ENCODE peak calls at places on chromosomes 12 and 14, in six cellular contexts. P, E, W, K, Y and L are unnamed samples. For H3K4me1, the result is how much of the 10 kb centered on the place peaks cover.

GRCh38 chr14:102125546-102125945 is 14.2 kb upstream of the WDR20 start:
- DNase-seq in P (no peak), Y (no peak), K (no peak), W (no peak), E (no peak), L (no peak)

GRCh38 chr14:77681196-77682157 is 26.3 kb downstream of the ALKBH1 start:
- DNase-seq in K (no peak), E (no peak), W (no peak), P (peak), Y (no peak), L (peak)

GRCh38 chr12:113933201-113933786 is 32.8 kb downstream of the RBM19 start:
- DNase-seq in W (peak), Y (peak), P (peak), E (peak), K (no peak), L (no peak)

GRCh38 chr12:12467701-12468218 is 94.9 kb downstream of the DUSP16 start:
- DNase-seq in E (no peak), Y (no peak), P (peak), W (peak), K (peak), L (no peak)

GRCh38 chr14:101395779-101396178 is 165.5 kb upstream of the DIO3 start:
- DNase-seq in E (no peak), P (no peak), W (no peak), Y (no peak), K (no peak), L (no peak)

GRCh38 chr12:118986043-118986442 is 4.7 kb downstream of the SRRM4 start:
- DNase-seq in K (no peak), W (no peak), P (no peak), Y (no peak), E (no peak), L (no peak)

GRCh38 chr14:79278286-79278797 is 933.0 kb downstream of the DIO2 start:
- DNase-seq in Y (no peak), E (no peak), P (no peak), W (no peak), K (no peak), L (peak)

GRCh38 chr12:59040651-59041050 is 120.3 kb upstream of the LRIG3 start:
- DNase-seq in K (no peak), E (no peak), P (peak), Y (no peak), W (no peak), L (no peak)

GRCh38 chr12:107145397-107145796 is 52.0 kb upstream of the CRY1 start:
- DNase-seq in P (peak), E (no peak), W (no peak), Y (no peak), K (no peak), L (no peak)

GRCh38 chr12:104930388-104931326 is 27.4 kb downstream of the SLC41A2 start:
- DNase-seq in Y (no peak), P (peak), E (no peak), K (no peak), W (no peak), L (no peak)

GRCh38 chr12:53499261-53500118 is at the start of gene MAP3K12:
- DNase-seq in K (peak), Y (peak), E (no peak), W (peak), P (peak), L (peak)

GRCh38 chr14:28975084-28975483 is 208.5 kb downstream of the FOXG1 start:
- DNase-seq in W (no peak), P (no peak), E (no peak), K (no peak), Y (no peak), L (no peak)

GRCh38 chr14:58060077-58060476 is 91.9 kb downstream of the ARMH4 start:
- DNase-seq in K (no peak), W (no peak), P (no peak), E (no peak), Y (no peak), L (no peak)

GRCh38 chr12:97131220-97131981 is 224.3 kb downstream of the NEDD1 start:
- DNase-seq in K (no peak), W (no peak), P (no peak), E (no peak), Y (no peak), L (no peak)

GRCh38 chr12:83031301-83031700 is 344.6 kb downstream of the TMTC2 start:
- DNase-seq in Y (no peak), K (no peak), P (no peak), E (no peak), W (no peak), L (no peak)

GRCh38 chr14:89507926-89508460 is 91.0 kb upstream of the FOXN3 start:
- DNase-seq in W (no peak), K (no peak), Y (no peak), E (no peak), P (peak), L (no peak)

GRCh38 chr14:53640695-53641094 is 315.9 kb downstream of the BMP4 start:
- DNase-seq in E (no peak), P (peak), Y (no peak), K (no peak), W (no peak), L (no peak)

DNA sequence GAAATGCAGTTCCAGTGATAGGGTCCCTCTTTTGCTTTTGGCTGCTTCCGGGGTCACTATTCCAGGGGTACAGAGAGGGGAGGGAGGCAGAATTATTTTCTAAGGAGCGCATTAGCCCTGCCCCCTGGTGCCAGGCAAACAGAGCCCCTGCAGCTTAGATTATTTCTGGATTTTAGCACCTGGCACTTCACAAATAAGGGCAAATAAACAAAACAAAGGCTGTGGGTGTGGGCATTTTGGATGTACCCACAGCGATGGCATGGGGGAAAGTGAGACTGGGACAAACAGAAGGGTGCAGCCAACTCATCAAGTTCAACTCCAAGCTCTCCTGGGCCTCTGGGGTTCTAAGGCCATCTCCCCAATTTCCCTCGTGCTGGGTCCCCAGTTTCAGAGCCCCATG is 20.3 kb downstream of the ASB2 start:
- DNase-seq in E (no peak), K (no peak), Y (no peak), W (no peak), P (no peak), L (no peak)
- H3K4me3 ChIP-seq in E (no peak), K (no peak), Y (no peak), W (no peak), P (no peak), L (no peak)

GRCh38 chr14:51926449-51926848 is 62.9 kb upstream of the RTRAF start:
- DNase-seq in P (no peak), K (no peak), W (no peak), E (no peak), Y (peak), L (no peak)
- H3K4me1 ChIP-seq in P (under half), K (under half), W (under half), E (under half), Y (under half), L (under half)

GRCh38 chr12:43113153-43113552 is 438.9 kb downstream of the ADAMTS20 start:
- DNase-seq in Y (no peak), P (no peak), E (no peak), K (no peak), W (no peak), L (no peak)
- TF ChIP-seq CTCF in Y (no peak), P (no peak), E (no peak), K (no peak), W (no peak), L (no peak)

DNA sequence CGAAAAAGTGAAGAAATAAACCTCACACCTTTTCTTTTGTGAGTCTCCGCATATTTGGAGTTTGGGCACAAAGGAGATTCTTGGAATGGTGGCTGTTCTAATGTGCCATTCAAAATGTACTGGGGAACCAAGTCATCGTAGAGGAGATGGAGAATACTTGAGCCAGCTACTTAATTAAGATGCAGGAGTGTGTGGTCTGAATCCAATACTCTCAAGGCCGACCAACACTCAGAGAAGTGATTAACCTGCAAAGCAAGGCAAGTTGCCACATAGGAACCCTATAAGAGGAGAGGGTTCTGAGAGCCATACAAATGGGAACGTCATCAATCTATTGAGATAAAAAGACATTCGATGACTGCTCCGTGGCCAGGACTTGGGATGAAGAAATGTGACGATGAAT is 446.7 kb downstream of the GLT1D1 start:
- DNase-seq in W (no peak), P (no peak), Y (no peak), E (no peak), K (no peak), L (no peak)
- H3K4me3 ChIP-seq in W (no peak), P (no peak), Y (no peak), E (no peak), K (no peak), L (no peak)

GRCh38 chr12:57609781-57610552 is 1.3 kb upstream of the ARHGEF25 start:
- DNase-seq in W (peak), Y (peak), K (no peak), E (no peak), P (no peak), L (no peak)
- H3K4me1 ChIP-seq in W (under half), Y (under half), K (under half), E (half or more), P (under half), L (under half)

DNA sequence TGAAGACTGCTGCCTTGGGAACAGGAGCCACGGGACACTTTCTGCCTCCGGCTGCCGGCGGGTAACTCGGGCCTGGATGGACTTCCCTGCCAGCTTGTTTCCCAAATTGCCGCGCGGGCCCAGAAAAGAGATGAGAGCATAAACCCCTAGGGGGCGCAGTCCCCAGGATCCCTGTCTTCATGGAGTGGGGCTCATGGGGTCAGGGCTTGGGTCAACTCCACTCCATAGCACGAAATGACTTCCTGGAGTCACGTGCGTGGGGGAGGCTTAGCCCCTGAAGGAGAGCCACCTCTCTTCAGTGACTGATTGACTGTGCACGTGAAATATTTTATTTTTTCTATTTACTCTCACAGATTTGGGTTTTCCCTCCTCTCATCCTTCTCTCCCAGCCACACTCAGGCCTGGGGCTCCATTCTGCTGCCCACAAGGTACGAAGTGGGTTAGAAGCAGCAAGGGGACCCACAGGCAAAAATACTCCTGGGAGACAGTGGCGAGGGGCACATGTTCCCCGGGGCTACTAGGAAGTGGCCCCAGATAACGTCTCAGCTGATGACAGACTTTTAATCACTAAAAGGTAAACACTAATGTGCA is 10.0 kb downstream of the PGF start:
- DNase-seq in W (no peak), Y (peak), E (no peak), K (no peak), P (no peak), L (no peak)
- TF ChIP-seq CTCF in W (no peak), Y (peak), E (peak), K (peak), P (peak), L (peak)

DNA sequence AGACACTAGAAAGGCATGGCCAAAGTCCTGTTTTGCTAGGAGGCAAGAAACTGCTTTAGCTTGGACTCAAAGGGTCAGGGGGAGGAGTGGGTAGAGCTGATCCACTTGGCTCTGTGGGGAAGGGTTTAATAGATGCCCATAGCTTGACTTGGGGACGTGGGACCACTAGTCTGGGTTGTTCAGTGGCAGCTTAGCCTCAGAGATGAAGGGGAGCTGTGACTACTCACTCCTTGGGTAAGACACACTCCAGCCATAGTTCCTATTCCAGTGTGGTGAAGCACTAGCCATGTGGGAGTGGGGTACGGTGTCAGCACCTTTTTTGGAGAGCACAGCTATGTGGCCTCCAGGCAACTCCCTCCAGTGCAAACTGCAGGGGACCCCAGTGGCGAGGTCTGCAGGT is 257.3 kb downstream of the TMEM121 start:
- DNase-seq in E (no peak), P (no peak), W (no peak), Y (no peak), K (no peak), L (no peak)
- H3K4me3 ChIP-seq in E (no peak), P (no peak), W (no peak), Y (no peak), K (no peak), L (no peak)